ENCODE peak calls at places on chromosomes 16 and 17, in six cellular contexts. E, Y, W, G, A and P are unnamed samples.

GRCh38 chr17:37815516-37815915 is 70.7 kb upstream of the HNF1B start:
- DNase-seq in E (no peak), Y (peak), W (no peak), G (no peak), A (no peak), P (no peak)

GRCh38 chr16:10965440-10966039 is 21.2 kb downstream of the CLEC16A start:
- DNase-seq in E (no peak), Y (no peak), W (no peak), G (no peak), A (no peak), P (no peak)

GRCh38 chr16:88476203-88476602 is 23.1 kb downstream of the ZFPM1 start:
- DNase-seq in E (no peak), Y (no peak), W (no peak), G (no peak), A (no peak), P (no peak)

GRCh38 chr17:42193216-42194132 is 820 bp downstream of the GHDC start:
- DNase-seq in E (no peak), Y (no peak), W (no peak), G (no peak), A (no peak), P (no peak)

GRCh38 chr16:12904041-12904671 is 2.8 kb downstream of the SHISA9 start:
- DNase-seq in E (no peak), Y (no peak), W (no peak), G (no peak), A (no peak), P (no peak)

GRCh38 chr17:58370716-58371115 is 18.7 kb upstream of the SUPT4H1 start:
- DNase-seq in E (no peak), Y (no peak), W (no peak), G (no peak), A (no peak), P (no peak)

GRCh38 chr16:80084614-80085013 is 456.2 kb upstream of the DYNLRB2 start:
- DNase-seq in E (peak), Y (peak), W (no peak), G (no peak), A (peak), P (peak)

GRCh38 chr17:48970865-48971687 is 2.7 kb upstream of the GIP start:
- DNase-seq in E (no peak), Y (no peak), W (no peak), G (peak), A (no peak), P (no peak)

GRCh38 chr16:27639588-27640276 is 89.8 kb downstream of the KATNIP start:
- DNase-seq in E (peak), Y (peak), W (no peak), G (no peak), A (peak), P (peak)

GRCh38 chr16:65002265-65002664 is 119.6 kb downstream of the CDH11 start:
- DNase-seq in E (peak), Y (no peak), W (no peak), G (no peak), A (no peak), P (peak)

GRCh38 chr17:33521784-33522183 is 228.7 kb upstream of the ASIC2 start:
- DNase-seq in E (no peak), Y (no peak), W (no peak), G (no peak), A (no peak), P (no peak)

GRCh38 chr17:13346996-13347762 is 254.6 kb downstream of the HS3ST3A1 start:
- DNase-seq in E (peak), Y (no peak), W (no peak), G (no peak), A (no peak), P (peak)

GRCh38 chr17:7413346-7413985 is 5.8 kb downstream of the NLGN2 start:
- DNase-seq in E (peak), Y (no peak), W (no peak), G (no peak), A (no peak), P (peak)

GRCh38 chr16:87951550-87952538 is 610 bp downstream of the BANP start:
- DNase-seq in E (peak), Y (no peak), W (no peak), G (no peak), A (no peak), P (no peak)

GRCh38 chr16:11801481-11802021 is 4.5 kb upstream of the ZC3H7A start:
- DNase-seq in E (no peak), Y (no peak), W (no peak), G (no peak), A (no peak), P (peak)